ENCODE peak calls at places on chromosomes 11 and 22, in six cellular contexts. C is tibial artery, X is spleen, Y is thoracic aorta, J is right atrium auricular region, O is DND-41. E is an unnamed sample.

GRCh38 chr11:106077609-106078517 is at the start of gene AASDHPPT:
- DNase-seq in Y (no peak), J (no peak), O (peak; percentile 11), X (no peak), C (no peak), E (peak; percentile 54)

GRCh38 chr11:33620423-33621120 is 80.1 kb downstream of the C11orf91 start:
- DNase-seq in Y (no peak), O (no peak), C (no peak), X (no peak), J (no peak), E (no peak)

GRCh38 chr22:39620924-39621690 is 50.6 kb downstream of the CACNA1I start:
- DNase-seq in C (no peak), J (no peak), X (no peak), Y (no peak), O (no peak), E (no peak)

GRCh38 chr11:1948389-1948788 is 1.3 kb downstream of the MRPL23 start:
- DNase-seq in X (peak; percentile 23), C (peak; percentile 24), O (no peak), Y (no peak), J (no peak), E (no peak)

GRCh38 chr22:49753276-49753884 is 74.3 kb downstream of the BRD1 start:
- DNase-seq in Y (no peak), C (no peak), X (no peak), O (no peak), J (peak; percentile 44), E (no peak)

GRCh38 chr22:19086944-19087343 is 35.3 kb downstream of the DGCR2 start:
- DNase-seq in J (no peak), X (no peak), Y (no peak), C (no peak), O (no peak), E (no peak)

GRCh38 chr11:74037309-74037708 is 28.4 kb upstream of the UCP3 start:
- DNase-seq in O (no peak), J (no peak), X (no peak), C (no peak), Y (no peak), E (no peak)

GRCh38 chr11:29343465-29344333 is 673.1 kb downstream of the KCNA4 start:
- DNase-seq in J (no peak), O (peak; percentile 51), Y (no peak), X (peak; percentile 71), C (peak; percentile 22), E (peak; percentile 78)

GRCh38 chr11:19455731-19456130 is 215.0 kb upstream of the E2F8 start:
- DNase-seq in X (no peak), Y (no peak), O (no peak), C (peak; percentile 37), J (no peak), E (no peak)

GRCh38 chr22:31126128-31126868 is 3.5 kb downstream of the INPP5J start:
- DNase-seq in O (peak; percentile 13), Y (no peak), X (peak; percentile 54), C (no peak), J (no peak), E (no peak)

DNA sequence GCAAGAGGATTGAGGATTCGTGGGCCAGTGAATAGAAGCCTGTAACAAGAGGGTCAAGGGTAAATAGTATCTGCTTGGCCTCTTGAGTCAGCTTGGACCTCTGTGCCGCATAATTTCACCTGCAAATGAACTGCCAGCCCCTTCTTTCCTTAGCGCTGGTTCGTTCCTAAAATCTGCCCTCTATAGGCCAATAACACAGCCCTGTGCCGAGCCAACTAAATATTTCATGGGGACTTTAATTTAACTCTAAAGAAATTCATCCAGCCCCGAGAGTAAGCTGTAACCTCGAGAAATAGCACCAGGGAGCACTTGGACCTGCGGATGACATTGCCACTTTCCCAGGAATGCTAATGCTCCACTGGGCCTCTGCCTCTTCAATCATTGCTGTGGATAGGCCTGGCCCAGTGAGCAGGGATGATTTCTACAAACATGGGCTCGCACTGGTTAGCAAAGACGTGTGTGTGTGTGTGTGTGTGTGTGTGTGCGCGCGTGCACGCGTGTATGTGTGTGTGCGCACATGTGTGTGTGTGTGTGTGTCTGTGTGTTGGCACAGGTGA is 95.3 kb upstream of the TBCEL start:
- DNase-seq in O (no peak), C (no peak), J (no peak), Y (no peak), X (no peak), E (no peak)
- TF ChIP-seq CTCF in O (no peak), C (no peak), J (no peak), Y (no peak), X (no peak), E (no peak)

GRCh38 chr11:125076378-125076945 is 13.4 kb downstream of the SLC37A2 start:
- DNase-seq in C (no peak), Y (no peak), O (no peak), J (no peak), X (no peak), E (no peak)

GRCh38 chr11:125073616-125074483 is 10.7 kb downstream of the SLC37A2 start:
- DNase-seq in Y (no peak), O (no peak), X (peak; percentile 76), C (no peak), J (peak; percentile 34), E (no peak)

GRCh38 chr11:125075242-125075625 is 12.1 kb downstream of the SLC37A2 start:
- DNase-seq in O (no peak), C (no peak), J (peak; percentile 46), Y (no peak), X (no peak), E (no peak)

GRCh38 chr11:125074511-125075241 is 11.6 kb downstream of the SLC37A2 start:
- DNase-seq in J (peak; percentile 43), C (no peak), Y (no peak), X (no peak), O (no peak), E (no peak)

GRCh38 chr11:125075900-125076317 is 12.8 kb downstream of the SLC37A2 start:
- DNase-seq in J (peak; percentile 46), X (no peak), C (no peak), O (no peak), Y (no peak), E (no peak)
- TF ChIP-seq CTCF in J (no peak), X (no peak), C (no peak), O (peak; percentile 8), Y (no peak), E (no peak)

GRCh38 chr11:96943970-96944369 is 554.2 kb downstream of the JRKL start:
- DNase-seq in J (no peak), Y (no peak), C (no peak), O (no peak), X (no peak), E (no peak)
- TF ChIP-seq CTCF in J (no peak), Y (no peak), C (no peak), O (no peak), X (no peak), E (peak; percentile 46)

DNA sequence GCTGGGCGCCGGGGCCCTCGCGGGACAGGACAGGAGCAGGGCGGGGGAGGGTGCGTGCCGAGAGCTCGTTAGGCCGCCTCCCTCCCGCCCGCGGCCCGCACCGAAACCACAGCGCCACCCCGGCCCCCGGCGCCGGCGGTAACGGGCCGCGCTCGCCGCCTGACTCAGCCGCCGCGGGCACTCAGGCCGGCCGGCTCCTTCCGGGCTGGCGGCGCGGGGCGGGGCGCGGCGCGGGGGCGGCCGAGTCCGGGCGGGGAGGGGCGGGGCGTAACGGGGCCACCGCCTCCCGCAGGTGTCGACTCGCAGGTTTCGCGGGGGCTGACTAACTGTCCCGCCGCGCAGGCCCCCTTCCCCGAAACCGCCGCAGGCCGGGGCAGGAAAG is at the start of gene AP5B1:
- DNase-seq in X (peak; percentile 94), J (no peak), Y (no peak), C (peak; percentile 29), O (peak; percentile 70), E (peak; percentile 38)
- TF ChIP-seq CTCF in X (no peak), J (no peak), Y (no peak), C (no peak), O (no peak), E (no peak)

GRCh38 chr22:27723150-27723549 is 78.4 kb downstream of the MN1 start:
- DNase-seq in C (no peak), Y (no peak), J (no peak), O (no peak), X (no peak), E (no peak)
- TF ChIP-seq CTCF in C (no peak), Y (peak; percentile 18), J (no peak), O (peak; percentile 12), X (no peak), E (no peak)

GRCh38 chr11:16739326-16739875 is 954 bp downstream of the C11orf58 start:
- DNase-seq in O (no peak), C (no peak), X (no peak), J (no peak), Y (no peak), E (no peak)
- TF ChIP-seq CTCF in O (no peak), C (no peak), X (no peak), J (no peak), Y (no peak), E (no peak)

DNA sequence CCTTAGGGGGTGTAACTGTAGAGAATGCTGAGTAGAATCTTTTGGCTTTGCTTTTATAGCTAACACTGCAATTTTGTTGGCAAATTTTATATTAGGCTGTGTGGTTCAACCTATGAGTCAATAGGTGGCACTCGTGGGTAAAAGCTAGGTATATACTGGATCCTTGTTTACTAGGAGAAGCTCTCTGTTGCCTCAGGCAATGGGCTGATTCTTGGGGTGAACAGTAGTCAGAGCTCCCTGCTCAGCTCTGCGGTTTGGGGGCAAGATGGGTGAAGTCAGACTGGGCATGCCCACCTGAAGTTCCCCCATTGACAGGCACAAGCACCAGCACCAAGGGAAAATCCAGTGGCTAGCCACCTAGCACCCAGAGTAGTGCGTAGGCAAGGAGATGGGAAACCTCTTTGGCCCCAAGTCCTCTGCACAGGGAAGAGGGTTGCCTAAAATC is 238.7 kb downstream of the FAM181B start:
- DNase-seq in C (no peak), J (no peak), O (no peak), X (no peak), Y (no peak), E (no peak)
- TF ChIP-seq CTCF in C (no peak), J (no peak), O (peak; percentile 24), X (peak; percentile 36), Y (no peak), E (no peak)

DNA sequence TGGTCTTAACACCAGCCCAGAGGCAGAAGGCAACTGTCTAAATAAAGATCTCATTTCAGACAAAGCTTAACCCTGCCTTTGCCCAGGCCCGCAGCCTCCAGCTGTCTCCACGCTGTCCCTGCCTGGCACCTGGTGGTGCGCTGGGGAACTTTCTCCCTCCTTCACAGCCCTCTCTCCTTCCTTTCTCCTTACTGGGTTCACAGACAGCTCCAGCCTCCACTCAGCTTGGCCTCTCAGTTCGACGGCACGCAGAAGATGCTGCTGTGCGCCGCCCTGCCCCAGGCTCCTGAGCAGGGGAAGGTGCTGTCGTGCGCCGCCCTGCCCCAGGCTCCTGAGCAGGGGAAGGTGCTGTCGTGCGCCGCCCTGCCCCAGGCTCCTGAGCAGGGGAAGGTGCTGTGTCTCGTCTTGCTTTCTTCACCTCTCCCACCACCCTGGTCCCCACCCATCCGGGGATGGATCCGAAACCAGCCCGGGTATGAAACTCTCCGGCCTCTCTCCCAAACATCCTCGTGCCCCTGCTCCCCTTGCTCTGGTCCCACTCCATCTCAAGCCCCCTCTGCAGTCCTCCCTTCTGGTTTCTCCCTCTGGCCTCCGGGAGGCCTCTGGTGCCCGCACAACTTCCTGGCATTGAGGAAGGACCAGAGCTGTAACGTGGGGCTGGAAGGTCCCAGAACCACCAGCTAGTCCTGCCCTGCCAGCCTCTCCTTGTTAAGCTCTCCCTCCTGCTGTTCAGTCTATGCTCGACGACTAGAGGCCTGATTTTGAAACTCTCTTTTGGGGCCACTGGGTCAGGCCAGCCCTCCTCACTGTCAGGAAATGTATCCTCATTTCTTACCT is 22.9 kb upstream of the JAM3 start:
- DNase-seq in J (no peak), C (no peak), Y (no peak), O (no peak), X (peak; percentile 61), E (peak; percentile 50)
- TF ChIP-seq CTCF in J (peak; percentile 49), C (peak; percentile 71), Y (peak; percentile 73), O (peak; percentile 58), X (no peak), E (no peak)

GRCh38 chr11:30855383-30856006 is 269.3 kb upstream of the MPPED2 start:
- DNase-seq in Y (no peak), X (no peak), J (no peak), C (no peak), O (no peak), E (no peak)
- TF ChIP-seq CTCF in Y (peak; percentile 45), X (peak; percentile 36), J (peak; percentile 18), C (peak; percentile 50), O (peak; percentile 40), E (peak; percentile 48)

E was measured in endothelial cell.